ENCODE peak calls at places on chromosomes 5 and 9, in five cellular contexts. X is colonic mucosa, N is A673, Z is spleen, G is right cardiac atrium. O is an unnamed sample.

GRCh38 chr9:85521331-85522197 is 220.2 kb downstream of the AGTPBP1 start:
- DNase-seq in X (no peak), N (peak; percentile 48), Z (no peak), G (peak; percentile 69), O (peak; percentile 68)

GRCh38 chr9:87550253-87550954 is 52.7 kb downstream of the DAPK1 start:
- DNase-seq in X (no peak), N (no peak), Z (no peak), G (no peak), O (no peak)

GRCh38 chr5:2462026-2462691 is 289.3 kb downstream of the IRX2 start:
- DNase-seq in X (no peak), N (no peak), Z (no peak), G (no peak), O (no peak)

GRCh38 chr5:146042628-146043279 is 62.6 kb downstream of the PLAC8L1 start:
- DNase-seq in X (peak; percentile 55), N (peak; percentile 31), Z (no peak), G (no peak), O (no peak)

GRCh38 chr9:297104-297794 is 82.6 kb downstream of the DOCK8 start:
- DNase-seq in X (peak; percentile 46), N (no peak), Z (peak; percentile 82), G (peak; percentile 65), O (no peak)

GRCh38 chr5:128613111-128613510 is 75.1 kb upstream of the FBN2 start:
- DNase-seq in X (no peak), N (no peak), Z (no peak), G (no peak), O (no peak)

GRCh38 chr5:149829954-149830353 is 99.8 kb downstream of the PPARGC1B start:
- DNase-seq in X (no peak), N (peak; percentile 42), Z (no peak), G (no peak), O (no peak)

GRCh38 chr5:159133041-159133741 is 33.5 kb upstream of the EBF1 start:
- DNase-seq in X (no peak), N (peak; percentile 60), Z (no peak), G (no peak), O (peak; percentile 14)

DNA sequence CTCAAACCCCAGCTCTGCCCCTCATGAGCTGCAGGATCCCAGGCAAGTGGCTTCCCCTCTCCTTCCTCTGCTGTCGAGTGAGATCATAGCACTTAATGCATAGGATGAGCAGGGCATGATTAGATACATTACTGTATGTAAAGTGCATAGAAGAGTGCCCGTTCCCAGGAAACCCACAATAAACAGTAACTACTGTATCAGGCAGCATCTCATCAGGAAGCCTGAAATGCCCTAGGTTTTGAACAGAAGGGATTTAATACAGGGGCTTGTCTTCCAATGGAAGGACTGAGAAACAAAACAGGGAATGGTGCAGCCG is 38.5 kb upstream of the NEK6 start:
- DNase-seq in X (no peak), N (no peak), Z (peak; percentile 18), G (no peak), O (no peak)
- H3K4me1 ChIP-seq in X (peaks cover 34% of the 10 kb centered on the region), N (no peaks in the 10 kb centered on the region), Z (peaks cover 51% of the 10 kb centered on the region), G (peaks cover 22% of the 10 kb centered on the region), O (no peaks in the 10 kb centered on the region)

DNA sequence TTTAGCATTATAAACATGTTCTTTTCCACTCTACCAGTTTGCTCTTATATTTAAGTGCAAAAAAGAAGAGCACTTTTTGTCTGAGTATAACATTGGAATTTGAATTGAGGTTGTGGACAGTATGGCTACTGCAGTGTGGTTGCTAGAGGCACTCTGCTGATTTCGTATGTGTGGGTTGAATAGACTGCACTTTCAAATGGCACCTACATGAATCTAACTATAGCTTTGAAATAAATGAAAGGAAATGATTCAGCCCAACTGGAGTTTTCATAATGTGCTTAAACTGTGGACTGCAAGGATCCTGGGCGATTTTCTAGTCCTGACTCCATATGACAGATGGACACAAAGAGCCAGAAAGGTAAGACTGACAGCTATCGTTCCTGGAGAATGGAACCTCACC is 657.6 kb upstream of the RIOK2 start:
- DNase-seq in X (no peak), N (peak; percentile 23), Z (no peak), G (no peak), O (no peak)
- H3K4me3 ChIP-seq in X (no peak overlapping the region), N (no peak overlapping the region), Z (no peak overlapping the region), G (no peak overlapping the region), O (no peak overlapping the region)

GRCh38 chr9:122695696-122696095 is 20.8 kb downstream of the OR1L3 start:
- DNase-seq in X (no peak), N (no peak), Z (no peak), G (no peak), O (no peak)
- H3K4me1 ChIP-seq in X (no peaks in the 10 kb centered on the region), N (no peaks in the 10 kb centered on the region), Z (no peaks in the 10 kb centered on the region), G (no peaks in the 10 kb centered on the region), O (no peaks in the 10 kb centered on the region)

GRCh38 chr5:95858023-95858461 is 35.5 kb upstream of the GLRX start:
- DNase-seq in X (no peak), N (no peak), Z (no peak), G (peak; percentile 80), O (no peak)

GRCh38 chr5:95858661-95859326 is 36.3 kb upstream of the GLRX start:
- DNase-seq in X (peak; percentile 88), N (peak; percentile 92), Z (peak; percentile 98), G (peak; percentile 93), O (peak; percentile 93)

GRCh38 chr5:95859327-95860060 is 37.0 kb upstream of the GLRX start:
- DNase-seq in X (no peak), N (no peak), Z (no peak), G (no peak), O (no peak)

GRCh38 chr5:95856501-95856981 is 34.0 kb upstream of the GLRX start:
- DNase-seq in X (no peak), N (no peak), Z (no peak), G (no peak), O (no peak)

DNA sequence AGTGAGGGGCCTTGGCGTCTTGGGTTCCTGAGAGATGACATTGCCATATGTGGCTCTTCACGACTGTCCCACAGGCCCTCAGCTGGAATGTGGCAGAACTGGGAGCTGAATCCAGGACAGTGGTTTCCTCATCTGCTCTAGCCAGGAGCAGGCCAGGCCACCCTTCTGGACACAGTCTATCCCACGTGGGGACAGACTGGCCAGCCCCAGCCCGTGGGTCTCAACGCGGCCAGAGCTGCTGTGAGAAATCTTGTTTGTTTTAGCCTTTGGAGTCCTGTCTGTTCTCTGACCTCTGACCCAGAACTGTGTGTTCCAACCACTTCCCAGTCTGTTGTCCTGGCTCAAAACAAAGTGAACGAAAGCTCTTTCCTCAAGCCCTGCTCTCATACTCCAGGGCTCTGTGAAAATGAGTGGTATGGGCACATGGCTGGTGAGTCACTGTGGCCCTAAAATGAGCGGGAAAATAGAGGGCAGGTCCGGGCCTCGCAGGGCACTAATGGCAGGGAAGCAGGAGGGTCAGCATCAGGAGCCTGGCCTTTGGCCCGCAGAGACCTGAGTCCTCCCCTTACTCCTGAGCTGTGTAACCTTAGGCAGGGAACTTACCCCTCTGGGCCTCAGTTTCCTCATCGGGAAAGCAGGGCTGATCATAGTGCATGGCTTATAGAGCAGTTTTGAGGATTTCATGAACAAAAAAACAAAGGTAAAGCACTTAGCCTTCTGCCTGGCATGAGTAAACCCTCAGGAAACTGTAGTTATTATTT is 34.8 kb upstream of the GLRX start:
- DNase-seq in X (no peak), N (no peak), Z (no peak), G (peak; percentile 96), O (no peak)
- H3K4me3 ChIP-seq in X (no peak overlapping the region), N (no peak overlapping the region), Z (no peak overlapping the region), G (no peak overlapping the region), O (no peak overlapping the region)

O was measured in BE2C.